ENCODE peak calls at places on chromosomes 13 and 19, in nine cellular contexts. L is stimulated activated CD4-positive, alpha-beta T cell treated with anti-CD3 and anti-CD28 coated beads, Interleukin-4, amount 100 ng/mL, for 1 hour; T is stimulated activated effector memory CD8-positive, alpha-beta T cell treated with anti-CD3 and anti-CD28 coated beads, Interleukin-12 subunit alpha, Interleukin-12 subunit beta, amount 100 ng/mL, for 72 hours; R is SK-N-DZ; U is tibial artery; N is hippocampal formation; M is ACHN; K is foreskin keratinocyte; F is neural crest cell. Q is an unnamed sample.

GRCh38 chr19:40995355-40995754 is 4.3 kb downstream of the CYP2B6 start:
- DNase-seq in U (no peak), R (no peak), N (no peak), K (peak; percentile 44), F (no peak), M (no peak), L (no peak), T (no peak), Q (no peak)

GRCh38 chr13:32266130-32266529 is 49.0 kb downstream of the ZAR1L start:
- DNase-seq in T (no peak), L (no peak), U (no peak), N (no peak), K (no peak), F (no peak), M (no peak), R (no peak), Q (no peak)

GRCh38 chr13:26544707-26545106 is 12.8 kb upstream of the WASF3 start:
- DNase-seq in T (no peak), L (no peak), M (no peak), K (no peak), N (no peak), F (no peak), R (no peak), U (no peak), Q (no peak)

GRCh38 chr19:17026041-17026658 is 460 bp downstream of the CPAMD8 start:
- DNase-seq in R (no peak), L (no peak), F (no peak), U (no peak), K (no peak), N (no peak), M (no peak), T (no peak), Q (no peak)

GRCh38 chr19:2449019-2449418 is 7.7 kb downstream of the LMNB2 start:
- DNase-seq in R (no peak), N (no peak), F (no peak), K (no peak), L (no peak), U (no peak), T (no peak), M (no peak), Q (no peak)

GRCh38 chr13:110536006-110536693 is 25.4 kb downstream of the RAB20 start:
- DNase-seq in K (no peak), T (no peak), U (peak; percentile 74), N (peak; percentile 31), F (no peak), L (no peak), R (no peak), M (no peak), Q (peak; percentile 57)

GRCh38 chr13:105709181-105709580 is 826.3 kb downstream of the EFNB2 start:
- DNase-seq in T (no peak), M (no peak), U (no peak), R (no peak), L (no peak), K (peak; percentile 14), F (no peak), N (no peak), Q (no peak)

GRCh38 chr13:22050951-22051563 is 380.2 kb downstream of the FGF9 start:
- DNase-seq in F (no peak), U (no peak), K (no peak), M (no peak), T (peak; percentile 42), R (no peak), N (no peak), L (no peak), Q (no peak)

GRCh38 chr19:30090476-30090875 is 148.4 kb downstream of the URI1 start:
- DNase-seq in F (no peak), R (no peak), L (no peak), T (no peak), K (no peak), U (no peak), N (no peak), M (no peak), Q (no peak)

GRCh38 chr13:33139186-33139585 is 123.0 kb downstream of the KL start:
- DNase-seq in M (no peak), T (no peak), L (no peak), F (no peak), U (peak; percentile 84), N (no peak), K (no peak), R (no peak), Q (peak; percentile 82)

GRCh38 chr19:32404939-32405430 is 585 bp upstream of the DPY19L3 start:
- DNase-seq in F (peak; percentile 22), U (peak; percentile 84), L (peak; percentile 35), N (peak; percentile 75), R (no peak), T (no peak), M (peak; percentile 41), K (no peak), Q (no peak)

GRCh38 chr19:50184196-50184595 is 19.2 kb upstream of the MYH14 start:
- DNase-seq in R (no peak), N (no peak), L (no peak), F (no peak), M (no peak), T (no peak), U (no peak), K (no peak), Q (no peak)

GRCh38 chr19:41218615-41219507 is at the start of gene AXL:
- DNase-seq in N (peak; percentile 49), U (peak; percentile 97), R (no peak), K (peak; percentile 95), M (peak; percentile 83), T (no peak), F (peak; percentile 50), L (no peak), Q (peak; percentile 66)

GRCh38 chr19:16062789-16063188 is 13.5 kb upstream of the TPM4 start:
- DNase-seq in F (peak; percentile 66), M (peak; percentile 34), L (peak; percentile 73), U (no peak), R (no peak), N (no peak), K (no peak), T (peak; percentile 85), Q (peak; percentile 65)

GRCh38 chr13:30755678-30756077 is 20.3 kb downstream of the ALOX5AP start:
- DNase-seq in L (no peak), M (no peak), T (no peak), N (no peak), F (no peak), U (no peak), R (no peak), K (no peak), Q (no peak)

GRCh38 chr19:313988-314815 is 23.0 kb upstream of the PLPP2 start:
- DNase-seq in N (no peak), L (no peak), U (peak; percentile 52), M (no peak), R (no peak), K (no peak), T (no peak), F (no peak), Q (no peak)

GRCh38 chr13:50358221-50358620 is 343.0 kb downstream of the KCNRG start:
- DNase-seq in M (no peak), U (no peak), F (no peak), R (no peak), N (no peak), K (no peak), L (no peak), T (no peak), Q (no peak)

GRCh38 chr13:74320282-74320681 is 186.1 kb upstream of the KLF12 start:
- DNase-seq in R (no peak), T (no peak), L (no peak), U (no peak), F (no peak), N (no peak), K (no peak), M (no peak), Q (no peak)

GRCh38 chr13:80577951-80578670 is 237.2 kb upstream of the SPRY2 start:
- DNase-seq in L (no peak), R (peak; percentile 4), F (no peak), T (no peak), M (no peak), K (no peak), N (no peak), U (no peak), Q (no peak)

GRCh38 chr13:42574435-42575311 is 721 bp downstream of the TNFSF11 start:
- DNase-seq in T (peak; percentile 60), U (no peak), R (no peak), M (no peak), L (peak; percentile 72), F (no peak), K (no peak), N (no peak), Q (no peak)

GRCh38 chr13:110350509-110350908 is 43.4 kb downstream of the COL4A2 start:
- DNase-seq in M (no peak), R (no peak), L (no peak), F (no peak), K (no peak), T (no peak), U (no peak), N (no peak), Q (peak; percentile 57)

GRCh38 chr13:24854311-24854710 is 90.3 kb downstream of the RNF17 start:
- DNase-seq in F (no peak), R (no peak), K (no peak), U (no peak), M (no peak), L (no peak), N (no peak), T (no peak), Q (no peak)

GRCh38 chr13:44719857-44720671 is 143.9 kb upstream of the TSC22D1 start:
- DNase-seq in K (peak; percentile 55), L (no peak), R (no peak), U (no peak), T (no peak), N (no peak), F (no peak), M (peak; percentile 98), Q (no peak)

GRCh38 chr19:50321831-50322230 is 7.3 kb downstream of the KCNC3 start:
- DNase-seq in U (no peak), K (no peak), N (no peak), R (no peak), F (no peak), T (no peak), L (no peak), M (no peak), Q (no peak)

GRCh38 chr19:53992815-53993214 is 1.4 kb downstream of the CACNG6 start:
- DNase-seq in N (no peak), M (no peak), U (no peak), F (no peak), R (no peak), T (no peak), K (no peak), L (no peak), Q (no peak)

GRCh38 chr19:14198384-14199376 is 7.3 kb downstream of the ADGRL1 start:
- DNase-seq in T (no peak), U (no peak), M (no peak), F (no peak), R (no peak), K (no peak), L (no peak), N (no peak), Q (no peak)

GRCh38 chr19:41774515-41774980 is 19.2 kb downstream of the CEACAM6 start:
- DNase-seq in U (no peak), K (peak; percentile 91), L (peak; percentile 28), N (no peak), R (no peak), M (no peak), T (no peak), F (no peak), Q (no peak)

GRCh38 chr13:29526741-29527140 is 68.7 kb downstream of the SLC7A1 start:
- DNase-seq in R (no peak), K (no peak), T (no peak), M (no peak), F (no peak), L (no peak), U (peak; percentile 52), N (no peak), Q (no peak)

GRCh38 chr19:13864223-13864512 is 12.8 kb upstream of the NANOS3 start:
- DNase-seq in U (no peak), N (no peak), F (no peak), K (no peak), R (no peak), L (no peak), M (no peak), T (no peak), Q (no peak)

GRCh38 chr19:410243-410781 is 1.4 kb upstream of the C2CD4C start:
- DNase-seq in U (peak; percentile 54), R (no peak), N (no peak), T (no peak), F (no peak), K (no peak), M (no peak), L (no peak), Q (no peak)

GRCh38 chr19:43695985-43696729 is 19.7 kb upstream of the IRGC start:
- DNase-seq in M (no peak), K (no peak), R (no peak), N (no peak), U (no peak), F (no peak), T (no peak), L (no peak), Q (no peak)

Q was measured in ascending aorta.